ENCODE peak calls at places on chromosomes 16 and 17, in six cellular contexts. P, S, Y, G, U and H are unnamed samples.

GRCh38 chr17:8056232-8056975 is 17.5 kb downstream of the ALOX15B start:
- DNase-seq in P (no peak), Y (no peak), G (peak; percentile 93), U (no peak), S (peak; percentile 44), H (peak; percentile 94)

GRCh38 chr17:78789663-78790181 is 7.6 kb upstream of the CYTH1 start:
- DNase-seq in Y (no peak), S (no peak), P (peak; percentile 46), G (no peak), U (no peak), H (no peak)

GRCh38 chr17:8289103-8289397 is 580 bp downstream of the RANGRF start:
- DNase-seq in Y (no peak), S (no peak), G (no peak), P (no peak), U (no peak), H (peak; percentile 41)

GRCh38 chr17:79683365-79683764 is 47.4 kb upstream of the ENPP7 start:
- DNase-seq in G (no peak), S (no peak), Y (no peak), P (no peak), U (no peak), H (no peak)

GRCh38 chr17:75142236-75142971 is 10.9 kb upstream of the NT5C start:
- DNase-seq in S (no peak), U (no peak), Y (no peak), G (no peak), P (no peak), H (no peak)

GRCh38 chr16:51003850-51004566 is 147.1 kb downstream of the SALL1 start:
- DNase-seq in S (no peak), Y (no peak), P (no peak), U (no peak), G (peak; percentile 41), H (no peak)

GRCh38 chr16:10172848-10173655 is 9.2 kb downstream of the GRIN2A start:
- DNase-seq in S (peak; percentile 4), U (no peak), P (no peak), G (no peak), Y (peak; percentile 30), H (no peak)

GRCh38 chr17:62179525-62180161 is 114.6 kb upstream of the MED13 start:
- DNase-seq in G (peak; percentile 52), S (no peak), P (no peak), Y (peak; percentile 73), U (no peak), H (no peak)

GRCh38 chr17:27339836-27340550 is 46.1 kb downstream of the WSB1 start:
- DNase-seq in P (no peak), G (peak; percentile 46), Y (peak; percentile 93), U (no peak), S (no peak), H (no peak)

GRCh38 chr17:66966529-66967418 is 2.3 kb downstream of the CACNG4 start:
- DNase-seq in U (no peak), P (peak; percentile 68), S (no peak), G (no peak), Y (no peak), H (no peak)

GRCh38 chr17:5819921-5820685 is 235.8 kb upstream of the NLRP1 start:
- DNase-seq in P (no peak), Y (no peak), U (no peak), S (no peak), G (no peak), H (no peak)

GRCh38 chr17:41008811-41009210 is at the start of gene KRTAP3-1:
- DNase-seq in P (no peak), S (no peak), Y (no peak), U (no peak), G (peak; percentile 28), H (no peak)

GRCh38 chr17:45907720-45908395 is 13.5 kb downstream of the MAPT start:
- DNase-seq in G (no peak), S (no peak), U (no peak), P (no peak), Y (no peak), H (no peak)

GRCh38 chr17:37239690-37240344 is 136.0 kb upstream of the C17orf78 start:
- DNase-seq in Y (peak; percentile 20), P (peak; percentile 33), U (no peak), G (peak; percentile 8), S (no peak), H (no peak)

GRCh38 chr17:79401704-79402075 is 209.2 kb downstream of the RBFOX3 start:
- DNase-seq in Y (no peak), P (no peak), U (no peak), S (no peak), G (no peak), H (no peak)

GRCh38 chr17:41151525-41151924 is 1.9 kb upstream of the KRTAP4-5 start:
- DNase-seq in S (no peak), G (no peak), Y (no peak), U (no peak), P (no peak), H (no peak)

GRCh38 chr17:5942687-5943086 is 127.5 kb upstream of the WSCD1 start:
- DNase-seq in S (no peak), Y (peak; percentile 55), G (no peak), U (no peak), P (no peak), H (no peak)

GRCh38 chr17:28665994-28666393 is 4.0 kb downstream of the SUPT6H start:
- DNase-seq in S (no peak), Y (no peak), U (no peak), G (no peak), P (no peak), H (peak; percentile 9)

GRCh38 chr17:28667870-28668269 is 5.9 kb downstream of the SUPT6H start:
- DNase-seq in U (no peak), G (no peak), P (no peak), Y (no peak), S (no peak), H (no peak)

GRCh38 chr17:28675485-28675884 is 13.5 kb downstream of the SUPT6H start:
- DNase-seq in S (no peak), U (no peak), G (no peak), Y (no peak), P (no peak), H (no peak)

DNA sequence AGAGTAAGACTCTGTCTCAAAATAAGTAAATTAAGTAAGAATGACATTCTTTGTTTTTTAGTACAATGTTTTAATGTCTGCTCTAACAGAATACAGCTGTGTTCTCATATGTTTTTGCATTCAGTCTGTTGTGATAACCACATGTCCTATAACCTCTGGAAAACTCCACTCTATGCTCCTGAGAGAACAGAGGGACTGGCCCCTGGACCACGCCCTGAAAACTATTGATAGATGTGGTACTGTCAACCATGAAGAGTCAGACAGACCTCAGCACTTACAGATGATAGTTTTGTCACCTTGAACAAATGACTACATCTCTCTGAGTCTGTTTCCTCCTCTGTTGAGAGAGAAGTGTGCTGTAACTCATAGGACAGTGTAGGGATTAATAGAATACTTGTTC is 7.9 kb downstream of the SUPT6H start:
- DNase-seq in P (no peak), U (no peak), Y (no peak), S (no peak), G (no peak), H (no peak)
- TF ChIP-seq GABPA in P (no peak), U (no peak), Y (no peak), S (no peak), G (no peak), H (no peak)

GRCh38 chr16:74770826-74771526 is 3.6 kb downstream of the FA2H start:
- DNase-seq in S (no peak), P (no peak), G (no peak), Y (no peak), U (no peak), H (no peak)
- TF ChIP-seq GABPA in S (no peak), P (no peak), G (no peak), Y (no peak), U (no peak), H (no peak)

GRCh38 chr17:68170246-68170645 is 77.6 kb upstream of the AMZ2 start:
- DNase-seq in Y (no peak), U (no peak), S (no peak), P (no peak), G (no peak), H (no peak)

GRCh38 chr17:68175905-68176304 is 71.9 kb upstream of the AMZ2 start:
- DNase-seq in U (no peak), Y (no peak), G (no peak), P (no peak), S (no peak), H (no peak)

GRCh38 chr17:68169840-68170239 is 78.0 kb upstream of the AMZ2 start:
- DNase-seq in G (no peak), P (no peak), U (no peak), S (no peak), Y (no peak), H (no peak)

GRCh38 chr17:68175416-68175815 is 72.4 kb upstream of the AMZ2 start:
- DNase-seq in Y (no peak), G (no peak), U (no peak), S (no peak), P (no peak), H (no peak)

DNA sequence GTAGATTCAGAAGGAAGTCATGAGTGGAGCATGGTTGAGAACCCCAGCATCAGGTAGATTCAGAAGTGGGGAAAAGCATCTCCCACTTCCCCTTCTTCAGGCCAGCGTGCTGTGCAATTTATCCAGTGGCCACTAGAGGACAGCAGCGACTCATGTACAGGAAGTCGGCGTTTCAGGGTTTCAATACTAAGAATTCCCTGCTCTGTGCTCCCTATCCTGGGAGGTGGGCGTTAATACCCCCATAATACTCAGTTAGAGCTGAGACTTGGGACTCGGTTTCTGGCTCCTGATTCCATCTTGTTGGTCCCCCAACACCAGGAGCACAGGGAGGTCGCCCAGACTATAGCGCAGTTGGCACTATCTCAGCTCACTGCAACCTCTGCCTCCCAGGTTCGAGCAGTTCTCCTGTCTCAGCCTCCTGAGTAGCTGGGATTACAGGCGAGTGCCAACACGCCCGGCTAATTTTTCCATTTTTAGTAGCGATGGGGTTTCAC is 75.3 kb upstream of the AMZ2 start:
- DNase-seq in G (peak; percentile 67), U (no peak), P (peak; percentile 77), S (no peak), Y (peak; percentile 34), H (peak; percentile 71)
- TF ChIP-seq GABPA in G (no peak), U (no peak), P (no peak), S (no peak), Y (no peak), H (no peak)

DNA sequence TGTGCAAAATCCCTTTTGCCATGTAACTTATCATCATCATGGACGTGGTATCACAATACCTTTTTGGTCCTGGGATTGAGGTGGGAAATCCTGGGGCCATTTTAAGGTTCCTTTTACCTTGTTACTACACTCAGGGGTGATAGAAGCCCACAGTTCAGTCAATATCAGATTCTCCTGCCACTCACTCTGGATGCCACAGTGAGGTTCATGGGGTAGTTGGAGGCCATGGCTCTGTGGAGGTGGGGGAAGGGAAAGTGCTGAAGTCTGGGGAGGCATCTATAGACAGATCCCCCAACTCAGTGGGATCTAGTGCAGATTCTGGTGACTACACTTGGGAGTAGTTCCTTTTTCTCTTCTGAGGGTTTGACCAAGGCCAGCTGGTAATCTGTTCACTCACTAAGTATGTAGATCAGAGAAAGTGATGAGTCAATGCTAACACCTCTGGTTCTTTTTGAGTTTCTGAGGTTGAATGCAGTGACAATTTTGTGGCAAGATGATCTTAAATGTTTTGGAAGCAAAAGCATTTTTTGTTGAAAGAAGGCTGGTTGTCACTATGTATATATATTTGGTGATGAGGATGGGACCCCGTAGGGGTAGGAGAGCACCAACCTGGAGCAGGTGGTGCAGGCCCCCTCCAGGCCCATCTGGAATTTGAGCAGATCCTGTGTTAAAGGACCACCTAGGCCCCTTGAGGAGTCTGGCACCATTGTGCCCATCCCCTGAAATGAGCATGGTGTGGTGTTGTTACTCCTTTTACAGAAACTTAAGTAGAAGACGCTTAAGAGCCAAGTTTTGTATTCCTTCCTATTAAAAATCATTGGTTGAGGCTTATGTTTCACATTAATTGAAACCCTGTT is 18.8 kb upstream of the IRF8 start:
- DNase-seq in G (no peak), P (no peak), Y (no peak), S (no peak), U (no peak), H (no peak)
- TF ChIP-seq GABPA in G (no peak), P (no peak), Y (no peak), S (peak; percentile 30), U (no peak), H (no peak)